ENCODE peak calls at places on chromosome X, in ten cellular contexts. Z is PC-9, A is GM23338, N is GM23248, V is OCI-LY7, R is MM.1S, Q is HCT116, T is PC-3, G is Karpas-422, W is SK-N-SH. X is an unnamed sample. For H3K9me2, the result is how much of the 10 kb centered on the place peaks cover.

GRCh38 chrX:100264200-100264599 is 145.9 kb downstream of the PCDH19 start:
- DNase-seq in A (no peak), Q (no peak), N (peak), Z (no peak), V (no peak), T (no peak), W (no peak), G (no peak), R (peak), X (no peak)

GRCh38 chrX:1558761-1559468 is 21.9 kb upstream of the P2RY8 start:
- DNase-seq in W (no peak), Q (no peak), T (no peak), G (no peak), R (no peak), V (no peak), N (no peak), Z (no peak), A (no peak), X (no peak)

GRCh38 chrX:133254666-133255065 is 36.5 kb upstream of the TFDP3 start:
- DNase-seq in N (peak), G (no peak), Z (no peak), Q (no peak), T (peak), V (no peak), W (no peak), R (no peak), A (no peak), X (no peak)

GRCh38 chrX:37371578-37371981 is 22.4 kb downstream of the PRRG1 start:
- DNase-seq in N (peak), W (no peak), A (no peak), Q (no peak), R (no peak), G (no peak), Z (no peak), V (no peak), T (no peak), X (no peak)

GRCh38 chrX:107729558-107730297 is 45.9 kb downstream of the TSC22D3 start:
- DNase-seq in R (no peak), N (no peak), Q (no peak), V (no peak), G (no peak), A (peak), T (peak), W (no peak), Z (peak), X (peak)

GRCh38 chrX:12946838-12947544 is 27.9 kb upstream of the TMSB4X start:
- DNase-seq in V (peak), G (peak), Q (peak), Z (peak), W (peak), N (peak), R (peak), A (peak), T (peak), X (peak)

GRCh38 chrX:154596290-154596929 is 11.5 kb downstream of the CTAG1A start:
- DNase-seq in N (peak), Q (no peak), R (no peak), T (peak), Z (peak), W (no peak), G (peak), A (peak), V (no peak), X (no peak)

GRCh38 chrX:135740683-135741149 is 27.3 kb downstream of the CT45A3 start:
- DNase-seq in N (peak), Q (peak), W (peak), V (peak), A (peak), T (peak), G (peak), Z (peak), R (peak), X (no peak)

GRCh38 chrX:115559672-115560071 is 1.3 kb upstream of the PLS3 start:
- DNase-seq in R (no peak), T (no peak), G (no peak), Z (no peak), A (no peak), W (no peak), N (no peak), V (no peak), Q (no peak), X (peak)

GRCh38 chrX:110168585-110168984 is 149.3 kb downstream of the AMMECR1 start:
- DNase-seq in Z (no peak), Q (no peak), A (no peak), T (no peak), G (no peak), N (peak), V (no peak), R (no peak), W (no peak), X (no peak)

GRCh38 chrX:85309717-85310116 is 65.9 kb downstream of the ZNF711 start:
- DNase-seq in N (no peak), R (no peak), V (peak), Z (no peak), G (peak), W (no peak), T (no peak), A (peak), Q (peak), X (no peak)

GRCh38 chrX:115906881-115907280 is 263.7 kb upstream of the AGTR2 start:
- DNase-seq in A (no peak), V (no peak), G (no peak), N (no peak), W (no peak), Q (no peak), R (no peak), T (no peak), Z (no peak), X (no peak)

GRCh38 chrX:129115104-129115503 is 408.2 kb downstream of the SMARCA1 start:
- DNase-seq in Z (peak), T (peak), N (peak), V (peak), G (peak), R (peak), Q (peak), W (peak), A (peak), X (peak)
- H3K9me2 ChIP-seq in Z (under half), T (under half), N (under half), V (under half), G (under half), R (under half), Q (under half), W (under half), A (under half), X (under half)

GRCh38 chrX:84187501-84188319 is at the start of gene RPS6KA6:
- DNase-seq in Z (peak), Q (no peak), W (peak), G (peak), R (peak), N (peak), T (peak), V (no peak), A (peak), X (peak)
- H3K9me2 ChIP-seq in Z (under half), Q (under half), W (under half), G (under half), R (under half), N (under half), T (under half), V (under half), A (under half), X (under half)

GRCh38 chrX:31271615-31272471 is 200.0 kb upstream of the FTHL17 start:
- DNase-seq in W (no peak), Z (no peak), R (no peak), Q (no peak), T (peak), A (no peak), N (peak), V (no peak), G (no peak), X (no peak)

GRCh38 chrX:31266172-31267076 is 194.6 kb upstream of the FTHL17 start:
- DNase-seq in Q (no peak), Z (peak), W (peak), V (peak), T (no peak), G (no peak), N (peak), A (peak), R (peak), X (peak)

GRCh38 chrX:31265383-31265782 is 193.5 kb upstream of the FTHL17 start:
- DNase-seq in A (no peak), V (no peak), Z (no peak), N (no peak), G (no peak), Q (no peak), R (no peak), W (no peak), T (no peak), X (no peak)

GRCh38 chrX:31269914-31270313 is 198.1 kb upstream of the FTHL17 start:
- DNase-seq in A (no peak), G (no peak), T (no peak), R (no peak), Q (no peak), W (no peak), N (no peak), V (no peak), Z (no peak), X (no peak)

GRCh38 chrX:31268359-31268758 is 196.5 kb upstream of the FTHL17 start:
- DNase-seq in R (no peak), G (no peak), Q (no peak), T (no peak), N (no peak), W (no peak), Z (no peak), V (peak), A (no peak), X (no peak)
- H3K9me2 ChIP-seq in R (under half), G (under half), Q (under half), T (under half), N (under half), W (under half), Z (under half), V (under half), A (under half), X (under half)

GRCh38 chrX:141301017-141301416 is 58.7 kb upstream of the SPANXC start:
- DNase-seq in Q (no peak), V (no peak), R (no peak), N (no peak), W (no peak), A (no peak), Z (no peak), G (no peak), T (peak), X (no peak)
- H3K9me2 ChIP-seq in Q (under half), V (under half), R (under half), N (under half), W (under half), A (under half), Z (under half), G (under half), T (under half), X (under half)

GRCh38 chrX:150463566-150463965 is 100.4 kb downstream of the MAMLD1 start:
- DNase-seq in G (no peak), W (no peak), V (no peak), T (no peak), A (no peak), Q (no peak), R (no peak), N (no peak), Z (no peak), X (no peak)
- H3K9me2 ChIP-seq in G (under half), W (under half), V (under half), T (under half), A (under half), Q (under half), R (under half), N (under half), Z (under half), X (under half)

GRCh38 chrX:347351-348117 is 28.9 kb upstream of the GTPBP6 start:
- DNase-seq in G (no peak), A (no peak), Q (no peak), W (no peak), N (no peak), R (no peak), T (no peak), Z (no peak), V (no peak), X (no peak)
- H3K9me2 ChIP-seq in G (under half), A (under half), Q (under half), W (under half), N (under half), R (under half), T (under half), Z (under half), V (under half), X (under half)

X was measured in hepatocyte.